ENCODE peak calls at places on chromosomes 13 and 19, in nine cellular contexts. T is activated CD4-positive, alpha-beta T cell treated with anti-CD3 and anti-CD28 coated beads, Interleukin-2, amount 50 U/mL, for 4 hours; E is heart left ventricle; F is ELF-1; V is Peyer's patch; K is hypothalamus; R is nephron progenitor cell; Z is activated naive CD8-positive, alpha-beta T cell treated with anti-CD3 and anti-CD28 coated beads, Interleukin-2, amount 50 U/mL, for 24 hours; U is glutamatergic neuron. P is an unnamed sample.

GRCh38 chr19:10195199-10195519 is 406 bp upstream of the DNMT1 start:
- DNase-seq in T (no peak), E (no peak), F (no peak), V (no peak), K (no peak), R (no peak), Z (no peak), U (no peak), P (no peak)

GRCh38 chr13:23701646-23702045 is 131.4 kb downstream of the TNFRSF19 start:
- DNase-seq in T (no peak), E (peak; percentile 89), F (no peak), V (peak; percentile 58), K (no peak), R (no peak), Z (no peak), U (no peak), P (no peak)

GRCh38 chr19:52227196-52227940 is 37.5 kb downstream of the PPP2R1A start:
- DNase-seq in T (no peak), E (no peak), F (no peak), V (no peak), K (no peak), R (no peak), Z (no peak), U (no peak), P (no peak)

GRCh38 chr19:8334458-8335342 is 8.4 kb downstream of the KANK3 start:
- DNase-seq in T (no peak), E (peak; percentile 59), F (peak; percentile 83), V (peak; percentile 64), K (no peak), R (peak; percentile 79), Z (no peak), U (peak; percentile 86), P (no peak)

GRCh38 chr13:113848431-113849260 is 15.2 kb downstream of the GAS6 start:
- DNase-seq in T (no peak), E (no peak), F (peak; percentile 44), V (peak; percentile 74), K (no peak), R (no peak), Z (no peak), U (no peak), P (no peak)

GRCh38 chr13:60922526-60923231 is 493.0 kb downstream of the PCDH20 start:
- DNase-seq in T (no peak), E (no peak), F (no peak), V (no peak), K (no peak), R (no peak), Z (no peak), U (no peak), P (no peak)

GRCh38 chr13:43021926-43022670 is 1.3 kb upstream of the DNAJC15 start:
- DNase-seq in T (no peak), E (no peak), F (peak; percentile 34), V (no peak), K (no peak), R (no peak), Z (no peak), U (no peak), P (no peak)

GRCh38 chr13:109785141-109785891 is 1.1 kb downstream of the IRS2 start:
- DNase-seq in T (peak; percentile 37), E (peak; percentile 67), F (peak; percentile 59), V (peak; percentile 67), K (no peak), R (peak; percentile 61), Z (peak; percentile 44), U (peak; percentile 62), P (no peak)

GRCh38 chr13:48138270-48138669 is 43.4 kb upstream of the MED4 start:
- DNase-seq in T (no peak), E (no peak), F (no peak), V (no peak), K (no peak), R (no peak), Z (no peak), U (no peak), P (no peak)

GRCh38 chr13:69571606-69572323 is 535.9 kb upstream of the ATXN8OS start:
- DNase-seq in T (no peak), E (no peak), F (no peak), V (no peak), K (no peak), R (no peak), Z (no peak), U (no peak), P (no peak)

GRCh38 chr13:64553411-64554129 is 2676.6 kb downstream of the PCDH9 start:
- DNase-seq in T (no peak), E (no peak), F (no peak), V (no peak), K (no peak), R (no peak), Z (no peak), U (no peak), P (no peak)

GRCh38 chr19:43316591-43317319 is 36.7 kb upstream of the CD177 start:
- DNase-seq in T (no peak), E (no peak), F (peak; percentile 66), V (no peak), K (no peak), R (peak; percentile 40), Z (no peak), U (no peak), P (no peak)

GRCh38 chr19:33390120-33390907 is 16.8 kb downstream of the CEBPG start:
- DNase-seq in T (no peak), E (peak; percentile 71), F (no peak), V (peak; percentile 73), K (no peak), R (no peak), Z (no peak), U (no peak), P (no peak)

GRCh38 chr13:111062305-111062704 is 52.8 kb upstream of the ARHGEF7 start:
- DNase-seq in T (no peak), E (no peak), F (no peak), V (no peak), K (no peak), R (no peak), Z (no peak), U (no peak), P (no peak)

GRCh38 chr19:54430306-54431254 is 15.3 kb downstream of the TTYH1 start:
- DNase-seq in T (peak; percentile 38), E (peak; percentile 55), F (peak; percentile 80), V (peak; percentile 58), K (peak; percentile 50), R (peak; percentile 91), Z (peak; percentile 66), U (peak; percentile 86), P (no peak)

P was measured in GM12864.